ENCODE peak calls at places on chromosomes 4 and X, in six cellular contexts. K is transverse colon, G is heart right ventricle, U is upper lobe of right lung, A is vagina, Y is endodermal cell. X is an unnamed sample.

GRCh38 chrX:119189586-119189985 is 46.5 kb upstream of the PGRMC1 start:
- DNase-seq in A (no peak), G (peak; percentile 45), Y (no peak), K (no peak), U (no peak), X (no peak)

GRCh38 chr4:89681219-89681618 is 155.7 kb downstream of the SNCA start:
- DNase-seq in A (no peak), Y (peak; percentile 92), K (no peak), U (no peak), G (no peak), X (no peak)

GRCh38 chr4:53361451-53361850 is 4.4 kb downstream of the SCFD2 start:
- DNase-seq in Y (no peak), K (no peak), A (no peak), G (no peak), U (no peak), X (no peak)

GRCh38 chrX:82412851-82413250 is 1095.2 kb upstream of the POU3F4 start:
- DNase-seq in G (no peak), A (no peak), K (no peak), U (no peak), Y (no peak), X (no peak)

GRCh38 chr4:184812651-184813181 is 13.1 kb downstream of the ACSL1 start:
- DNase-seq in G (no peak), A (no peak), U (no peak), Y (no peak), K (no peak), X (no peak)

GRCh38 chr4:56937262-56937661 is 29.6 kb downstream of the REST start:
- DNase-seq in A (no peak), Y (no peak), G (no peak), K (no peak), U (no peak), X (no peak)

GRCh38 chr4:188986271-188986689 is 847.0 kb downstream of the TRIML1 start:
- DNase-seq in U (no peak), Y (no peak), A (no peak), G (no peak), K (no peak), X (no peak)

GRCh38 chrX:129346574-129346973 is 176.7 kb downstream of the SMARCA1 start:
- DNase-seq in K (no peak), Y (no peak), A (no peak), G (no peak), U (no peak), X (no peak)

GRCh38 chrX:47644557-47645091 is 5.7 kb downstream of the ELK1 start:
- DNase-seq in Y (peak; percentile 72), A (no peak), K (no peak), U (no peak), G (no peak), X (no peak)

GRCh38 chr4:13309751-13310150 is 174.4 kb downstream of the RAB28 start:
- DNase-seq in K (no peak), G (no peak), Y (no peak), A (no peak), U (no peak), X (no peak)

GRCh38 chr4:172813359-172813923 is 355.2 kb upstream of the GALNT7 start:
- DNase-seq in K (no peak), A (no peak), Y (no peak), G (no peak), U (no peak), X (no peak)

GRCh38 chr4:5292091-5292490 is 240.8 kb downstream of the STK32B start:
- DNase-seq in K (no peak), U (no peak), Y (no peak), A (no peak), G (no peak), X (no peak)

GRCh38 chrX:22063284-22063683 is 31.2 kb downstream of the PHEX start:
- DNase-seq in U (no peak), K (no peak), A (no peak), Y (no peak), G (no peak), X (no peak)

GRCh38 chr4:114180481-114180880 is 201.0 kb upstream of the ARSJ start:
- DNase-seq in A (no peak), G (peak; percentile 17), K (no peak), Y (peak; percentile 88), U (no peak), X (no peak)

GRCh38 chrX:926070-926469 is 286.4 kb downstream of the CRLF2 start:
- DNase-seq in Y (no peak), A (peak; percentile 55), K (no peak), U (peak; percentile 29), G (no peak), X (no peak)

GRCh38 chr4:38948551-38948950 is 80.9 kb downstream of the FAM114A1 start:
- DNase-seq in Y (no peak), U (no peak), K (peak; percentile 49), A (no peak), G (no peak), X (no peak)

GRCh38 chrX:136879001-136879667 is 1.4 kb downstream of the RBMX start:
- DNase-seq in G (no peak), Y (no peak), U (no peak), K (no peak), A (no peak), X (no peak)

GRCh38 chrX:55056820-55057690 is 17.8 kb upstream of the PAGE2B start:
- DNase-seq in K (no peak), U (no peak), A (no peak), G (no peak), Y (no peak), X (no peak)

GRCh38 chr4:141534985-141535384 is 101.4 kb upstream of the IL15 start:
- DNase-seq in G (no peak), K (no peak), Y (no peak), A (no peak), U (no peak), X (no peak)

GRCh38 chrX:44415639-44416386 is 72.3 kb upstream of the EFHC2 start:
- DNase-seq in A (no peak), Y (no peak), K (peak; percentile 24), G (no peak), U (no peak), X (peak; percentile 53)

GRCh38 chr4:114519368-114519767 is 79.2 kb upstream of the UGT8 start:
- DNase-seq in U (no peak), Y (no peak), G (no peak), A (no peak), K (no peak), X (no peak)

GRCh38 chr4:7242766-7243165 is 50.4 kb downstream of the SORCS2 start:
- DNase-seq in U (no peak), K (no peak), G (no peak), A (no peak), Y (no peak), X (no peak)

GRCh38 chrX:21745756-21746155 is 12.2 kb downstream of the SMPX start:
- DNase-seq in A (no peak), U (no peak), Y (peak; percentile 70), K (peak; percentile 28), G (no peak), X (peak; percentile 42)

GRCh38 chr4:105122334-105122733 is 24.3 kb upstream of the TET2 start:
- DNase-seq in K (no peak), U (no peak), A (no peak), Y (peak; percentile 75), G (no peak), X (no peak)

GRCh38 chr4:142126890-142127497 is 490.6 kb downstream of the IL15 start:
- DNase-seq in G (no peak), U (no peak), A (no peak), K (peak; percentile 58), Y (peak; percentile 73), X (no peak)

GRCh38 chr4:40187386-40187913 is 9.4 kb upstream of the RHOH start:
- DNase-seq in G (no peak), U (no peak), Y (no peak), A (no peak), K (no peak), X (no peak)
- H3K4me1 ChIP-seq in G (no peaks in the 10 kb centered on the region), U (no peaks in the 10 kb centered on the region), Y (peaks cover 7% of the 10 kb centered on the region), A (no peaks in the 10 kb centered on the region), K (peaks cover 9% of the 10 kb centered on the region), X (no peaks in the 10 kb centered on the region)

GRCh38 chr4:151530230-151530629 is 121.3 kb downstream of the FHIP1A start:
- DNase-seq in U (no peak), Y (no peak), K (no peak), G (no peak), A (no peak), X (no peak)

GRCh38 chr4:151529187-151529586 is 120.2 kb downstream of the FHIP1A start:
- DNase-seq in K (no peak), G (no peak), A (no peak), Y (no peak), U (no peak), X (no peak)

GRCh38 chr4:151534195-151534594 is 125.2 kb downstream of the FHIP1A start:
- DNase-seq in K (no peak), G (no peak), Y (no peak), A (no peak), U (no peak), X (no peak)

GRCh38 chr4:151530783-151531182 is 121.8 kb downstream of the FHIP1A start:
- DNase-seq in A (no peak), Y (no peak), U (no peak), G (no peak), K (no peak), X (no peak)

DNA sequence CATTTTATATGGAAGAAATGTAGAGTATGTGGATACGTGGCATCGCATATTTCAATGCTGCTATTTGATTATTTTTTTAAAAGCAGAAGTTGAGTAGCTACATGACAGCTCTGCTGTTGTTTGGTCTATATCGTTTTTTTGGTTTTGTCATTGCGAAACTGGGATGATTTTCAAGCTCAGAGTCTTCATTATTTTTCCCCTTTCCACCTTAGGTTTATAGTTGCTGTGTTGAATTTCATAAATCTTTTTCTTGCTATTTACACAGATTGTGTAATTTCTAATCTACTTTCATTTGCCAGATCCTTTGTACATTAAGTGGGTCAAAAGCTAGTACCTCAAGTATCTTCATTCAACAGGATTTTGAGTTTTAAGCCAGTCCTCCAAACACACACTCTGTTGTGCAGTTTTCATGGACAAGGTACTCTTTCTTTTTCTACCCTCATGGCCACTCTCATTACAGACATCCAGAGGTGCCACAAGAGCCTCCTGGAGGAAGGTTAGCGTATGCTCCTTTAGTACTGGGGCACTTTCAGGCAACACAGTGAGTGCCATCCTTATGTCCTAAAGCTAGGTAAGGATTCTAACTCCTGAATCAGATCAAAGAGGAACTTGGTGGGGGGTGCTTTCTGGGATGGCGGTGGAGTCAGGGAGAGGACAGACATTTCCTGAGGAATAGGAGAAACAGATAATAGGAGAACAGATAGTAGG is 123.2 kb downstream of the FHIP1A start:
- DNase-seq in A (no peak), G (no peak), Y (no peak), U (no peak), K (no peak), X (no peak)
- H3K4me1 ChIP-seq in A (no peaks in the 10 kb centered on the region), G (no peaks in the 10 kb centered on the region), Y (peaks cover 7% of the 10 kb centered on the region), U (no peaks in the 10 kb centered on the region), K (no peaks in the 10 kb centered on the region), X (no peaks in the 10 kb centered on the region)

DNA sequence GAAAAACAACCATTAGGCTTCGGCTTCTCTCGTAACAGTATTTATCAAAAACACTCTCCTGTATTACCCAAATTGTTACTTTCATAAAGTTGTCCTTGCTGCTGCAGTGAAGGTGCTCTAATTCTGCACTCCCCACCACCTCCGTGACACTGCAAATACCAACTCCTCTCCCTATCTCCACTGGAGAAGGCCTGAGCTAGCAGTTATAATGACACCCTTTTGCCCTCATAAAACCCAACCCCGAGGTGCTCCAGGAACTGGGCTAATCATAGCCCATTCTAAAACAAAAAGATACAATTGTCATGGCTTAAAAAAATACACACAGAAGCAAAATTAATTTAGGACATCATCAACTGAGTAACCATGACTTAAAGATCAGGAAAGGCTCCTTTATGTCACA is 59.2 kb downstream of the MAP7D2 start:
- DNase-seq in A (no peak), G (no peak), K (no peak), Y (no peak), U (no peak), X (no peak)
- H3K4me1 ChIP-seq in A (no peaks in the 10 kb centered on the region), G (no peaks in the 10 kb centered on the region), K (no peaks in the 10 kb centered on the region), Y (peaks cover 4% of the 10 kb centered on the region), U (no peaks in the 10 kb centered on the region), X (no peaks in the 10 kb centered on the region)

GRCh38 chrX:107683931-107684330 is 55.6 kb downstream of the PRPS1 start:
- DNase-seq in A (no peak), Y (no peak), U (no peak), G (no peak), K (no peak), X (no peak)
- H3K4me1 ChIP-seq in A (peaks cover 55% of the 10 kb centered on the region), Y (peaks cover 3% of the 10 kb centered on the region), U (peaks cover 50% of the 10 kb centered on the region), G (peaks cover 37% of the 10 kb centered on the region), K (peaks cover 8% of the 10 kb centered on the region), X (no peaks in the 10 kb centered on the region)

X was measured in right lobe of liver.